ENCODE peak calls at places on chromosomes 16 and 17, in ten cellular contexts. U is colonic mucosa, M is thoracic aorta, Y is heart right ventricle, Z is gastrocnemius medialis, E is tibial artery, O is H9, H is right lobe of liver, L is WTC11, B is IMR-90. I is an unnamed sample.

GRCh38 chr16:53213542-53213941 is 158.8 kb downstream of the CHD9 start:
- DNase-seq in E (no peak), M (no peak), Y (no peak), H (no peak), Z (no peak), O (no peak), L (no peak), U (no peak), B (no peak), I (no peak)

GRCh38 chr17:80083136-80083661 is 18.2 kb upstream of the GAA start:
- DNase-seq in Z (no peak), H (no peak), E (no peak), U (no peak), O (no peak), B (no peak), Y (no peak), L (no peak), M (no peak), I (no peak)

GRCh38 chr17:51860934-51861561 is 297.5 kb downstream of the CA10 start:
- DNase-seq in M (no peak), U (peak), O (peak), L (peak), H (no peak), Z (no peak), E (no peak), Y (no peak), B (no peak), I (no peak)

GRCh38 chr17:77471984-77472836 is 331.4 kb downstream of the SEC14L1 start:
- DNase-seq in E (no peak), O (peak), L (no peak), H (peak), M (no peak), Y (peak), U (no peak), B (peak), Z (no peak), I (no peak)

GRCh38 chr17:41932821-41933389 is 2.5 kb downstream of the ODAD4 start:
- DNase-seq in L (no peak), H (no peak), U (no peak), Y (no peak), B (no peak), M (no peak), E (no peak), O (no peak), Z (no peak), I (no peak)

GRCh38 chr16:50208460-50208931 is 55.4 kb downstream of the TENT4B start:
- DNase-seq in U (no peak), Z (no peak), L (no peak), M (no peak), B (peak), O (no peak), H (no peak), E (no peak), Y (no peak), I (no peak)

GRCh38 chr17:31148205-31148604 is 53.4 kb downstream of the NF1 start:
- DNase-seq in M (no peak), B (peak), H (no peak), Z (no peak), O (no peak), Y (no peak), L (no peak), E (no peak), U (no peak), I (no peak)

GRCh38 chr16:49355923-49356665 is 17.5 kb upstream of the C16orf78 start:
- DNase-seq in B (no peak), H (no peak), M (no peak), O (no peak), U (no peak), L (no peak), Y (no peak), Z (no peak), E (no peak), I (no peak)

GRCh38 chr16:17227278-17227677 is 243.5 kb downstream of the XYLT1 start:
- DNase-seq in H (no peak), O (peak), E (no peak), M (no peak), L (peak), Z (no peak), U (no peak), B (no peak), Y (no peak), I (no peak)
- TF ChIP-seq CTCF in H (no peak), O (peak), E (no peak), M (no peak), L (no peak), Z (no peak), U (no peak), B (no peak), Y (no peak), I (no peak)

GRCh38 chr17:64015447-64015846 is 5.0 kb downstream of the ICAM2 start:
- DNase-seq in Z (no peak), Y (no peak), H (no peak), B (no peak), E (no peak), U (peak), L (no peak), M (no peak), O (no peak), I (no peak)

GRCh38 chr17:64019486-64020067 is 856 bp downstream of the ICAM2 start:
- DNase-seq in M (no peak), L (no peak), O (no peak), H (no peak), B (no peak), E (no peak), Z (no peak), U (peak), Y (no peak), I (no peak)

GRCh38 chr17:64016248-64016784 is 4.1 kb downstream of the ICAM2 start:
- DNase-seq in O (no peak), B (no peak), E (no peak), U (peak), Y (no peak), Z (no peak), H (no peak), M (no peak), L (no peak), I (no peak)

GRCh38 chr17:64016974-64017373 is 3.5 kb downstream of the ICAM2 start:
- DNase-seq in U (no peak), B (no peak), Z (no peak), H (no peak), M (no peak), E (no peak), L (no peak), Y (no peak), O (no peak), I (no peak)

GRCh38 chr17:64017381-64017980 is 3.0 kb downstream of the ICAM2 start:
- DNase-seq in B (no peak), U (no peak), H (no peak), E (no peak), O (no peak), Z (no peak), Y (no peak), L (no peak), M (no peak), I (no peak)
- TF ChIP-seq CTCF in B (peak), U (no peak), H (peak), E (peak), O (peak), Z (no peak), Y (peak), L (peak), M (peak), I (no peak)

DNA sequence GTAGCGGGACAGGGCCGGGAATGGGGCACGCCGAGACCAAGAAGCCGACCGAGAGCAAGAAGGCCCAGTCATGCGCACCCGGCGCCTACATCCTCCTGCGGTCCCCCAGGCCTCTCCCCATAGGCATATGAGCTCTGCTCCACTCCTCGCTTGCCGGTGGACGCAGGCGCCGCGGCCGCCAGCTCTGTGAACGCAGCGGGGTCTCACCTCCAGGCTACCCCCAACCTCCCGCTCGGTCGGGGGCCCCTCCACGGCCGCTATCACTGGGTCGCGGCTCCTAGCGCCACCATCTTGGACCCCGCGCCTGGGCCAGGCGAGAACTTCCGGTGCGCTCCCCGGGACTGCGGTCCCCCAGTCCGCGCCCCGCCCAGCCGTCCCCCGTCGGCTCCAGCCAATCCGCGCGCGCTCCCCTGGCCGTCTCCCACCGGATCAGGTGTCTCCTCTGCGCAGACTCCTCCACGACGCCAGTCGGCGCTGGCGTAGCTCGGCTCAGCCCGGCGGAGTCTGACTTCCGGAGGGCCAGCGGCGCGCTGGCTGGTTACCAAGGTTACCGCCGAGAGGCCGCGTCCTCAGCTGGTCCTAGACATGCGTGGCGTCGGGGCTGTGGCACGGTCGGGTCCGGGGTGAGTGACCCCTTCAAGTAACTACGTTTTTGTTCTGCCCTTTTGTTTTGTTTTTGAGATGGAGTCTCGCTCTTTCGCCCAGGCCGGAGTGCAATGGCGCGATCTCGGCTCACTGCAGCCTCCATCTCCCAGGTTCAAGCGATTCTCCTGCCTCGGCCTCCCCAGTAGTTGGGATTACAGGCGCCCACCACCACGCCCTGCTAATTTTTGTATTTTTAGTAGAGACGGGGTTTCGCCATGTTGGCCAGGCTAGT is at the start of gene ZNF594:
- DNase-seq in H (peak), B (peak), O (peak), L (peak), M (peak), E (peak), Y (peak), U (peak), Z (peak), I (no peak)
- TF ChIP-seq CTCF in H (peak), B (peak), O (peak), L (peak), M (peak), E (peak), Y (peak), U (peak), Z (peak), I (no peak)

GRCh38 chr17:14048169-14048568 is 21.1 kb upstream of the COX10 start:
- DNase-seq in Z (no peak), L (peak), B (no peak), H (no peak), Y (no peak), O (no peak), U (no peak), E (no peak), M (no peak), I (no peak)
- TF ChIP-seq CTCF in Z (no peak), L (no peak), B (peak), H (peak), Y (peak), O (peak), U (peak), E (no peak), M (no peak), I (no peak)

GRCh38 chr16:14199199-14199598 is 128.1 kb downstream of the MRTFB start:
- DNase-seq in E (no peak), L (no peak), M (no peak), H (no peak), U (no peak), B (no peak), Y (no peak), Z (no peak), O (no peak), I (no peak)

GRCh38 chr16:14205666-14206065 is 134.5 kb downstream of the MRTFB start:
- DNase-seq in L (no peak), Y (no peak), M (no peak), Z (no peak), E (no peak), B (peak), H (no peak), O (no peak), U (no peak), I (no peak)

GRCh38 chr16:14202095-14202494 is 131.0 kb downstream of the MRTFB start:
- DNase-seq in Y (no peak), O (no peak), E (no peak), B (no peak), L (no peak), H (no peak), U (no peak), Z (no peak), M (no peak), I (no peak)

GRCh38 chr16:14199624-14200023 is 128.5 kb downstream of the MRTFB start:
- DNase-seq in U (no peak), L (no peak), Z (no peak), H (no peak), B (peak), O (no peak), E (no peak), Y (no peak), M (no peak), I (no peak)

GRCh38 chr16:14202697-14203096 is 131.6 kb downstream of the MRTFB start:
- DNase-seq in M (no peak), Y (no peak), O (no peak), Z (no peak), B (no peak), E (no peak), H (no peak), L (no peak), U (no peak), I (no peak)
- TF ChIP-seq CTCF in M (peak), Y (peak), O (peak), Z (no peak), B (no peak), E (peak), H (peak), L (no peak), U (peak), I (no peak)

GRCh38 chr16:85308585-85309540 is 196.6 kb upstream of the CIBAR2 start:
- DNase-seq in M (no peak), E (no peak), O (no peak), Y (no peak), Z (no peak), B (no peak), L (no peak), U (no peak), H (no peak), I (no peak)

GRCh38 chr16:85310868-85311585 is 198.8 kb upstream of the CIBAR2 start:
- DNase-seq in L (no peak), M (no peak), B (no peak), O (no peak), E (no peak), H (no peak), Y (no peak), Z (no peak), U (no peak), I (no peak)

GRCh38 chr16:85311741-85312140 is 199.5 kb upstream of the CIBAR2 start:
- DNase-seq in M (no peak), B (no peak), Z (no peak), Y (no peak), E (no peak), O (no peak), U (no peak), H (no peak), L (no peak), I (no peak)

GRCh38 chr16:85307552-85308364 is 195.5 kb upstream of the CIBAR2 start:
- DNase-seq in H (peak), U (no peak), Y (no peak), L (no peak), B (no peak), E (no peak), O (no peak), Z (no peak), M (no peak), I (no peak)

DNA sequence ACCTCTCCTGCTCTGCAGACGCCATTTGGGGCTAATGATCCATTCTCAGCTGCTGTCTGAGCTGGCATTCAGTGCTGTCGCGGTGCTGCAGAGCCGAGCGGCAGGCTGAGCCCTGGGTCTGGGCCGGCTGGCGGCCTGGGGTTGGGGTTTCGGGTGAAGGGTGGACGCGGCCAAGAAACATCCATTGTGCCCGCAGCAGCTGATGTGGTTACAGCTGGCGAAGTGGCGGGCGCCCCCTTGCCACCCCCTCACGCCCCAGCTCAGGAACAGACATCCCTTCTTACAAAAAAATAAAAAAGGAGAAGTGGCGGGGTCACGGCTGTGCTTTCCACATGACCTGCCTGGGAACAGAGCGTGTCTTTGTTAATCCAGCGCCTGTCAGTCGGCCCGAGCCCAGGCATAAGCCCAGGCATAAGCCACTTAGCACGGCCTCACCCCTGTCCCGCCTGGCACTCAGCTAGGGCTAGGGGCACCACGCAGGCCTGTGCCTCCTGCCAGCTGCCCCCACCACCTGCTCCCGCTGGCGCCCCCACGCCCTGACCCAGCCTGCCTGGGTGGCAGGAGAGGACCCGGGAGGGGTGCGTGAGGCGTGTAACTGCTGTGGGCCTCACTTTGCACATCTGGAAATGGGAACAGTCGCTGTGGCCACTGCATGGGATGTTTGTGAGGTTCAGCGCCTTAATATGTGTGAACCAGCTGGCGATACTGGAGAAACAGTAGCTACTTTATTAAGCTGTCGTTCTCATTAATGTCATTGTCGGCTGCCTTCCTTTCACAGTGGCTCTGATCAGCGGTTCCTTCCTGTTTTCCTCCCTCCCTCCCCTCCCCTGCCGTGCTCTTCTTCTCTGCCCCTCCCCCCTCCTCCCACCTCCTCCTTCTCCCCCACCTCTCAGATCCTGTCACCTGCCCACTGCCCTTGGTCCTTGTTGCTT is 197.7 kb upstream of the CIBAR2 start:
- DNase-seq in M (no peak), Y (no peak), H (no peak), U (no peak), L (no peak), O (peak), Z (peak), B (no peak), E (peak), I (no peak)
- TF ChIP-seq CTCF in M (no peak), Y (no peak), H (no peak), U (no peak), L (no peak), O (no peak), Z (no peak), B (no peak), E (no peak), I (no peak)

GRCh38 chr16:62190426-62190825 is 154.2 kb upstream of the CDH8 start:
- DNase-seq in B (no peak), U (no peak), M (no peak), L (no peak), O (no peak), E (no peak), Z (no peak), H (no peak), Y (no peak), I (no peak)

GRCh38 chr16:62194828-62195227 is 158.6 kb upstream of the CDH8 start:
- DNase-seq in B (no peak), Z (no peak), Y (no peak), U (no peak), E (no peak), O (no peak), H (no peak), M (no peak), L (no peak), I (no peak)
- TF ChIP-seq CTCF in B (no peak), Z (no peak), Y (no peak), U (no peak), E (no peak), O (peak), H (no peak), M (no peak), L (no peak), I (no peak)

GRCh38 chr17:82619211-82619610 is 29.0 kb downstream of the WDR45B start:
- DNase-seq in M (no peak), Z (no peak), E (no peak), Y (no peak), U (no peak), H (no peak), L (no peak), B (no peak), O (no peak), I (no peak)

GRCh38 chr17:82616021-82616703 is 32.1 kb downstream of the WDR45B start:
- DNase-seq in E (no peak), Y (no peak), Z (no peak), M (no peak), U (no peak), O (no peak), H (no peak), B (no peak), L (no peak), I (no peak)

GRCh38 chr17:82614095-82614631 is 34.1 kb downstream of the WDR45B start:
- DNase-seq in B (no peak), L (no peak), H (no peak), Z (no peak), M (no peak), E (no peak), U (no peak), Y (no peak), O (no peak), I (no peak)

GRCh38 chr17:82613283-82614094 is 34.8 kb downstream of the WDR45B start:
- DNase-seq in Y (no peak), L (peak), M (no peak), U (no peak), H (no peak), O (peak), Z (no peak), B (no peak), E (no peak), I (no peak)

DNA sequence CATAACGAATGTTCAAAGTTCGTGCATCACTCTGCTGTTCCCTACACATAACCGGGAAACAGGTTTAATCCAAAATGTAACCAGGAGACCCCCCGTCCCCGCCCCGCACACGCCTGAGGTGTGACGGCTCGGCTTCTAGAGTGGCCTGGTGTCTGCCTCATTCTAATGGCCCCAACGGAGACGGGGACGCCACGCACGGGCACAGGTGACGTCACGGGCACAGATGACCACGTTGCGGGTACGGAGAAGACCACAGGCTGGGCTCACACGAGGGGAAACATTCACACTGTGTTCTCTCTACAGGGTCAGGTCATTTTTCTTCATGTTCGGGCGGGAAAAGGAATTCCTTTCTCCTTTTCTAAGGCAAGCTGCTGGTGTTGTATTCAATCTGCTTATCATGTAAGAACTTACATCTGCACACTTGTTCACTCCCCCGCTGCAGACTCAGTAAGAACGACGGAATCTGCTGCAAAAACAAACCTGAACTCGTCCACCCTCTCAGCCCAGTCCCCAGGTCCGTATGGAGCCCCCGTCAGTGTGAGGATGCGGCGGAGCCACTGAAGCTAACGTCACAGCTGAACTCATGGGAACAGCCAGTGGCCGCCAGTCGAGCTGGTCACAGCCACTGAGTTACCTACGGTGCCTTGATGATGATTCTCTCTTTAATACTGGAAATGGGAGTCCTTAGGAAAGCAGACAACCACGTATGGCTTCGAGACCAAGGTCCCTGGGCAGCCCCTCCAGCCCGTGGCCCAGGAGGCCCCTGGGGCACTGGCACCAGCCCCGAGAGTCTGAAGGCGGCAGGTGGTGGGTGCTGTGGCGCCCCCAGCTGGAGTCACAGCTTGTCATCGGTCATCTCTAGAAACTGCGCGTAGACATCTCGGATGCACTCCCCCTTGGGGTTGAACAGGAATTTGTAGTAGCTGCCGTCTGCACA is 32.9 kb downstream of the WDR45B start:
- DNase-seq in O (peak), M (no peak), B (no peak), Z (no peak), H (no peak), Y (no peak), E (no peak), U (no peak), L (peak), I (no peak)
- TF ChIP-seq CTCF in O (peak), M (no peak), B (no peak), Z (no peak), H (no peak), Y (peak), E (no peak), U (no peak), L (no peak), I (no peak)

I was measured in vagina.